ENCODE peak calls at places on chromosomes 13 and 19, in nine cellular contexts. One of them, this sample, is unnamed.
A peak's percentile ranks its signal among the peaks of the same experiment; 100 is the strongest.

GRCh38 chr19:33207903-33208302 is 13.8 kb downstream of the LRP3 start:
- DNase-seq in H4: no peak
- DNase-seq in ELR: no peak
- DNase-seq in stimulated activated CD8-positive, alpha-beta memory T cell treated with anti-CD3 and anti-CD28 coated beads, Interleukin-15, amount 100 ng/mL, for 4 hours: no peak
- DNase-seq in activated CD4-positive, alpha-beta T cell treated with anti-CD3 and anti-CD28 coated beads, Interleukin-2, amount 50 U/mL, for 24 hours: no peak
- DNase-seq in EH: no peak
- DNase-seq in NCI-H1417 treated with DMSO at 0.1 percent for 48 hours: no peak
- DNase-seq in A549: no peak
- DNase-seq in fibroblast of lung: no peak
- DNase-seq in this sample: no peak

GRCh38 chr13:45575830-45576180 is 39.7 kb downstream of the ERICH6B start:
- DNase-seq in H4: no peak
- DNase-seq in ELR: no peak
- DNase-seq in stimulated activated CD8-positive, alpha-beta memory T cell treated with anti-CD3 and anti-CD28 coated beads, Interleukin-15, amount 100 ng/mL, for 4 hours: no peak
- DNase-seq in activated CD4-positive, alpha-beta T cell treated with anti-CD3 and anti-CD28 coated beads, Interleukin-2, amount 50 U/mL, for 24 hours: no peak
- DNase-seq in EH: no peak
- DNase-seq in NCI-H1417 treated with DMSO at 0.1 percent for 48 hours: no peak
- DNase-seq in A549: no peak
- DNase-seq in fibroblast of lung: no peak
- DNase-seq in this sample: no peak

GRCh38 chr19:17248011-17248776 is 2.5 kb upstream of the NR2F6 start:
- DNase-seq in H4: no peak
- DNase-seq in ELR: no peak
- DNase-seq in stimulated activated CD8-positive, alpha-beta memory T cell treated with anti-CD3 and anti-CD28 coated beads, Interleukin-15, amount 100 ng/mL, for 4 hours: no peak
- DNase-seq in activated CD4-positive, alpha-beta T cell treated with anti-CD3 and anti-CD28 coated beads, Interleukin-2, amount 50 U/mL, for 24 hours: no peak
- DNase-seq in EH: no peak
- DNase-seq in NCI-H1417 treated with DMSO at 0.1 percent for 48 hours: no peak
- DNase-seq in A549: no peak
- DNase-seq in fibroblast of lung: no peak
- DNase-seq in this sample: no peak

GRCh38 chr19:35710784-35711723 is 6.7 kb downstream of the ZBTB32 start:
- DNase-seq in H4: no peak
- DNase-seq in ELR: peak; percentile 46
- DNase-seq in stimulated activated CD8-positive, alpha-beta memory T cell treated with anti-CD3 and anti-CD28 coated beads, Interleukin-15, amount 100 ng/mL, for 4 hours: no peak
- DNase-seq in activated CD4-positive, alpha-beta T cell treated with anti-CD3 and anti-CD28 coated beads, Interleukin-2, amount 50 U/mL, for 24 hours: peak; percentile 40
- DNase-seq in EH: no peak
- DNase-seq in NCI-H1417 treated with DMSO at 0.1 percent for 48 hours: no peak
- DNase-seq in A549: no peak
- DNase-seq in fibroblast of lung: no peak
- DNase-seq in this sample: no peak

GRCh38 chr19:31502536-31503170 is 153.4 kb upstream of the TSHZ3 start:
- DNase-seq in H4: no peak
- DNase-seq in ELR: no peak
- DNase-seq in stimulated activated CD8-positive, alpha-beta memory T cell treated with anti-CD3 and anti-CD28 coated beads, Interleukin-15, amount 100 ng/mL, for 4 hours: no peak
- DNase-seq in activated CD4-positive, alpha-beta T cell treated with anti-CD3 and anti-CD28 coated beads, Interleukin-2, amount 50 U/mL, for 24 hours: no peak
- DNase-seq in EH: no peak
- DNase-seq in NCI-H1417 treated with DMSO at 0.1 percent for 48 hours: no peak
- DNase-seq in A549: no peak
- DNase-seq in fibroblast of lung: no peak
- DNase-seq in this sample: no peak

GRCh38 chr19:14511245-14511625 is 7.0 kb downstream of the DNAJB1 start:
- DNase-seq in H4: no peak
- DNase-seq in ELR: no peak
- DNase-seq in stimulated activated CD8-positive, alpha-beta memory T cell treated with anti-CD3 and anti-CD28 coated beads, Interleukin-15, amount 100 ng/mL, for 4 hours: no peak
- DNase-seq in activated CD4-positive, alpha-beta T cell treated with anti-CD3 and anti-CD28 coated beads, Interleukin-2, amount 50 U/mL, for 24 hours: no peak
- DNase-seq in EH: no peak
- DNase-seq in NCI-H1417 treated with DMSO at 0.1 percent for 48 hours: no peak
- DNase-seq in A549: no peak
- DNase-seq in fibroblast of lung: no peak
- DNase-seq in this sample: no peak

GRCh38 chr19:30799854-30800755 is 427.9 kb downstream of the ZNF536 start:
- DNase-seq in H4: no peak
- DNase-seq in ELR: no peak
- DNase-seq in stimulated activated CD8-positive, alpha-beta memory T cell treated with anti-CD3 and anti-CD28 coated beads, Interleukin-15, amount 100 ng/mL, for 4 hours: no peak
- DNase-seq in activated CD4-positive, alpha-beta T cell treated with anti-CD3 and anti-CD28 coated beads, Interleukin-2, amount 50 U/mL, for 24 hours: no peak
- DNase-seq in EH: no peak
- DNase-seq in NCI-H1417 treated with DMSO at 0.1 percent for 48 hours: no peak
- DNase-seq in A549: peak; percentile 83
- DNase-seq in fibroblast of lung: no peak
- DNase-seq in this sample: peak; percentile 6

GRCh38 chr19:28292822-28293500 is 920.0 kb downstream of the UQCRFS1 start:
- DNase-seq in H4: no peak
- DNase-seq in ELR: no peak
- DNase-seq in stimulated activated CD8-positive, alpha-beta memory T cell treated with anti-CD3 and anti-CD28 coated beads, Interleukin-15, amount 100 ng/mL, for 4 hours: no peak
- DNase-seq in activated CD4-positive, alpha-beta T cell treated with anti-CD3 and anti-CD28 coated beads, Interleukin-2, amount 50 U/mL, for 24 hours: no peak
- DNase-seq in EH: no peak
- DNase-seq in NCI-H1417 treated with DMSO at 0.1 percent for 48 hours: no peak
- DNase-seq in A549: no peak
- DNase-seq in fibroblast of lung: no peak
- DNase-seq in this sample: no peak

GRCh38 chr19:55390461-55390880 is 4.7 kb downstream of the RPL28 start:
- DNase-seq in H4: no peak
- DNase-seq in ELR: peak; percentile 53
- DNase-seq in stimulated activated CD8-positive, alpha-beta memory T cell treated with anti-CD3 and anti-CD28 coated beads, Interleukin-15, amount 100 ng/mL, for 4 hours: no peak
- DNase-seq in activated CD4-positive, alpha-beta T cell treated with anti-CD3 and anti-CD28 coated beads, Interleukin-2, amount 50 U/mL, for 24 hours: no peak
- DNase-seq in EH: peak; percentile 39
- DNase-seq in NCI-H1417 treated with DMSO at 0.1 percent for 48 hours: no peak
- DNase-seq in A549: no peak
- DNase-seq in fibroblast of lung: no peak
- DNase-seq in this sample: no peak

GRCh38 chr13:90696656-90697055 is 650.8 kb upstream of the MIR17HG start:
- DNase-seq in H4: peak; percentile 8
- DNase-seq in ELR: peak; percentile 44
- DNase-seq in stimulated activated CD8-positive, alpha-beta memory T cell treated with anti-CD3 and anti-CD28 coated beads, Interleukin-15, amount 100 ng/mL, for 4 hours: no peak
- DNase-seq in activated CD4-positive, alpha-beta T cell treated with anti-CD3 and anti-CD28 coated beads, Interleukin-2, amount 50 U/mL, for 24 hours: no peak
- DNase-seq in EH: no peak
- DNase-seq in NCI-H1417 treated with DMSO at 0.1 percent for 48 hours: no peak
- DNase-seq in A549: no peak
- DNase-seq in fibroblast of lung: peak; percentile 65
- DNase-seq in this sample: no peak

GRCh38 chr19:38079926-38080380 is 144.1 kb downstream of the DPF1 start:
- DNase-seq in H4: peak; percentile 52
- DNase-seq in ELR: peak; percentile 91
- DNase-seq in stimulated activated CD8-positive, alpha-beta memory T cell treated with anti-CD3 and anti-CD28 coated beads, Interleukin-15, amount 100 ng/mL, for 4 hours: no peak
- DNase-seq in activated CD4-positive, alpha-beta T cell treated with anti-CD3 and anti-CD28 coated beads, Interleukin-2, amount 50 U/mL, for 24 hours: no peak
- DNase-seq in EH: peak; percentile 93
- DNase-seq in NCI-H1417 treated with DMSO at 0.1 percent for 48 hours: peak; percentile 47
- DNase-seq in A549: peak; percentile 92
- DNase-seq in fibroblast of lung: peak; percentile 96
- DNase-seq in this sample: peak; percentile 54

GRCh38 chr13:111031531-111031961 is 83.6 kb upstream of the ARHGEF7 start:
- DNase-seq in H4: peak; percentile 66
- DNase-seq in ELR: peak; percentile 85
- DNase-seq in stimulated activated CD8-positive, alpha-beta memory T cell treated with anti-CD3 and anti-CD28 coated beads, Interleukin-15, amount 100 ng/mL, for 4 hours: no peak
- DNase-seq in activated CD4-positive, alpha-beta T cell treated with anti-CD3 and anti-CD28 coated beads, Interleukin-2, amount 50 U/mL, for 24 hours: no peak
- DNase-seq in EH: peak; percentile 91
- DNase-seq in NCI-H1417 treated with DMSO at 0.1 percent for 48 hours: no peak
- DNase-seq in A549: no peak
- DNase-seq in fibroblast of lung: peak; percentile 70
- DNase-seq in this sample: no peak

GRCh38 chr19:41844601-41845000 is at the start of gene LYPD4:
- DNase-seq in H4: no peak
- DNase-seq in ELR: no peak
- DNase-seq in stimulated activated CD8-positive, alpha-beta memory T cell treated with anti-CD3 and anti-CD28 coated beads, Interleukin-15, amount 100 ng/mL, for 4 hours: no peak
- DNase-seq in activated CD4-positive, alpha-beta T cell treated with anti-CD3 and anti-CD28 coated beads, Interleukin-2, amount 50 U/mL, for 24 hours: no peak
- DNase-seq in EH: no peak
- DNase-seq in NCI-H1417 treated with DMSO at 0.1 percent for 48 hours: no peak
- DNase-seq in A549: no peak
- DNase-seq in fibroblast of lung: no peak
- DNase-seq in this sample: no peak

GRCh38 chr13:24680258-24680920 is at the start of gene ATP12A:
- DNase-seq in H4: no peak
- DNase-seq in ELR: no peak
- DNase-seq in stimulated activated CD8-positive, alpha-beta memory T cell treated with anti-CD3 and anti-CD28 coated beads, Interleukin-15, amount 100 ng/mL, for 4 hours: peak; percentile 12
- DNase-seq in activated CD4-positive, alpha-beta T cell treated with anti-CD3 and anti-CD28 coated beads, Interleukin-2, amount 50 U/mL, for 24 hours: no peak
- DNase-seq in EH: no peak
- DNase-seq in NCI-H1417 treated with DMSO at 0.1 percent for 48 hours: no peak
- DNase-seq in A549: no peak
- DNase-seq in fibroblast of lung: no peak
- DNase-seq in this sample: no peak

GRCh38 chr13:96248103-96248502 is 158.2 kb downstream of the HS6ST3 start:
- DNase-seq in H4: no peak
- DNase-seq in ELR: no peak
- DNase-seq in stimulated activated CD8-positive, alpha-beta memory T cell treated with anti-CD3 and anti-CD28 coated beads, Interleukin-15, amount 100 ng/mL, for 4 hours: no peak
- DNase-seq in activated CD4-positive, alpha-beta T cell treated with anti-CD3 and anti-CD28 coated beads, Interleukin-2, amount 50 U/mL, for 24 hours: no peak
- DNase-seq in EH: no peak
- DNase-seq in NCI-H1417 treated with DMSO at 0.1 percent for 48 hours: no peak
- DNase-seq in A549: no peak
- DNase-seq in fibroblast of lung: no peak
- DNase-seq in this sample: no peak

GRCh38 chr13:76852991-76853390 is 33.2 kb downstream of the KCTD12 start:
- DNase-seq in H4: no peak
- DNase-seq in ELR: peak; percentile 73
- DNase-seq in stimulated activated CD8-positive, alpha-beta memory T cell treated with anti-CD3 and anti-CD28 coated beads, Interleukin-15, amount 100 ng/mL, for 4 hours: no peak
- DNase-seq in activated CD4-positive, alpha-beta T cell treated with anti-CD3 and anti-CD28 coated beads, Interleukin-2, amount 50 U/mL, for 24 hours: no peak
- DNase-seq in EH: peak; percentile 52
- DNase-seq in NCI-H1417 treated with DMSO at 0.1 percent for 48 hours: no peak
- DNase-seq in A549: no peak
- DNase-seq in fibroblast of lung: peak; percentile 89
- DNase-seq in this sample: peak; percentile 71

GRCh38 chr19:54017266-54017665 is 25.8 kb downstream of the CACNG6 start:
- DNase-seq in H4: peak; percentile 45
- DNase-seq in ELR: peak; percentile 59
- DNase-seq in stimulated activated CD8-positive, alpha-beta memory T cell treated with anti-CD3 and anti-CD28 coated beads, Interleukin-15, amount 100 ng/mL, for 4 hours: no peak
- DNase-seq in activated CD4-positive, alpha-beta T cell treated with anti-CD3 and anti-CD28 coated beads, Interleukin-2, amount 50 U/mL, for 24 hours: no peak
- DNase-seq in EH: peak; percentile 59
- DNase-seq in NCI-H1417 treated with DMSO at 0.1 percent for 48 hours: no peak
- DNase-seq in A549: peak; percentile 50
- DNase-seq in fibroblast of lung: peak; percentile 65
- DNase-seq in this sample: peak; percentile 29

GRCh38 chr19:8738377-8738776 is 16.9 kb downstream of the OR2Z1 start:
- DNase-seq in H4: no peak
- DNase-seq in ELR: no peak
- DNase-seq in stimulated activated CD8-positive, alpha-beta memory T cell treated with anti-CD3 and anti-CD28 coated beads, Interleukin-15, amount 100 ng/mL, for 4 hours: no peak
- DNase-seq in activated CD4-positive, alpha-beta T cell treated with anti-CD3 and anti-CD28 coated beads, Interleukin-2, amount 50 U/mL, for 24 hours: no peak
- DNase-seq in EH: no peak
- DNase-seq in NCI-H1417 treated with DMSO at 0.1 percent for 48 hours: no peak
- DNase-seq in A549: no peak
- DNase-seq in fibroblast of lung: no peak
- DNase-seq in this sample: no peak

GRCh38 chr13:69524459-69525155 is 583.0 kb upstream of the ATXN8OS start:
- DNase-seq in H4: no peak
- DNase-seq in ELR: peak; percentile 19
- DNase-seq in stimulated activated CD8-positive, alpha-beta memory T cell treated with anti-CD3 and anti-CD28 coated beads, Interleukin-15, amount 100 ng/mL, for 4 hours: no peak
- DNase-seq in activated CD4-positive, alpha-beta T cell treated with anti-CD3 and anti-CD28 coated beads, Interleukin-2, amount 50 U/mL, for 24 hours: no peak
- DNase-seq in EH: no peak
- DNase-seq in NCI-H1417 treated with DMSO at 0.1 percent for 48 hours: no peak
- DNase-seq in A549: no peak
- DNase-seq in fibroblast of lung: no peak
- DNase-seq in this sample: no peak

GRCh38 chr19:1266818-1267440 is 2.2 kb upstream of the CIRBP start:
- DNase-seq in H4: no peak
- DNase-seq in ELR: peak; percentile 60
- DNase-seq in stimulated activated CD8-positive, alpha-beta memory T cell treated with anti-CD3 and anti-CD28 coated beads, Interleukin-15, amount 100 ng/mL, for 4 hours: no peak
- DNase-seq in activated CD4-positive, alpha-beta T cell treated with anti-CD3 and anti-CD28 coated beads, Interleukin-2, amount 50 U/mL, for 24 hours: no peak
- DNase-seq in EH: no peak
- DNase-seq in NCI-H1417 treated with DMSO at 0.1 percent for 48 hours: no peak
- DNase-seq in A549: peak; percentile 36
- DNase-seq in fibroblast of lung: no peak
- DNase-seq in this sample: peak; percentile 78

GRCh38 chr13:28470286-28470685 is 24.6 kb downstream of the FLT1 start:
- DNase-seq in H4: no peak
- DNase-seq in ELR: no peak
- DNase-seq in stimulated activated CD8-positive, alpha-beta memory T cell treated with anti-CD3 and anti-CD28 coated beads, Interleukin-15, amount 100 ng/mL, for 4 hours: no peak
- DNase-seq in activated CD4-positive, alpha-beta T cell treated with anti-CD3 and anti-CD28 coated beads, Interleukin-2, amount 50 U/mL, for 24 hours: no peak
- DNase-seq in EH: peak; percentile 35
- DNase-seq in NCI-H1417 treated with DMSO at 0.1 percent for 48 hours: no peak
- DNase-seq in A549: no peak
- DNase-seq in fibroblast of lung: peak; percentile 34
- DNase-seq in this sample: no peak

GRCh38 chr13:23292596-23292995 is 111.8 kb downstream of the SGCG start:
- DNase-seq in H4: no peak
- DNase-seq in ELR: no peak
- DNase-seq in stimulated activated CD8-positive, alpha-beta memory T cell treated with anti-CD3 and anti-CD28 coated beads, Interleukin-15, amount 100 ng/mL, for 4 hours: no peak
- DNase-seq in activated CD4-positive, alpha-beta T cell treated with anti-CD3 and anti-CD28 coated beads, Interleukin-2, amount 50 U/mL, for 24 hours: no peak
- DNase-seq in EH: no peak
- DNase-seq in NCI-H1417 treated with DMSO at 0.1 percent for 48 hours: no peak
- DNase-seq in A549: no peak
- DNase-seq in fibroblast of lung: peak; percentile 12
- DNase-seq in this sample: no peak

GRCh38 chr19:28615546-28615916 is 597.4 kb downstream of the UQCRFS1 start:
- DNase-seq in H4: no peak
- DNase-seq in ELR: no peak
- DNase-seq in stimulated activated CD8-positive, alpha-beta memory T cell treated with anti-CD3 and anti-CD28 coated beads, Interleukin-15, amount 100 ng/mL, for 4 hours: no peak
- DNase-seq in activated CD4-positive, alpha-beta T cell treated with anti-CD3 and anti-CD28 coated beads, Interleukin-2, amount 50 U/mL, for 24 hours: no peak
- DNase-seq in EH: no peak
- DNase-seq in NCI-H1417 treated with DMSO at 0.1 percent for 48 hours: no peak
- DNase-seq in A549: no peak
- DNase-seq in fibroblast of lung: no peak
- DNase-seq in this sample: no peak

GRCh38 chr19:14516048-14516534 is 2.1 kb downstream of the DNAJB1 start:
- DNase-seq in H4: no peak
- DNase-seq in ELR: no peak
- DNase-seq in stimulated activated CD8-positive, alpha-beta memory T cell treated with anti-CD3 and anti-CD28 coated beads, Interleukin-15, amount 100 ng/mL, for 4 hours: no peak
- DNase-seq in activated CD4-positive, alpha-beta T cell treated with anti-CD3 and anti-CD28 coated beads, Interleukin-2, amount 50 U/mL, for 24 hours: no peak
- DNase-seq in EH: no peak
- DNase-seq in NCI-H1417 treated with DMSO at 0.1 percent for 48 hours: no peak
- DNase-seq in A549: no peak
- DNase-seq in fibroblast of lung: no peak
- DNase-seq in this sample: no peak

GRCh38 chr19:10884273-10884672 is 12.9 kb downstream of the CARM1 start:
- DNase-seq in H4: no peak
- DNase-seq in ELR: peak; percentile 73
- DNase-seq in stimulated activated CD8-positive, alpha-beta memory T cell treated with anti-CD3 and anti-CD28 coated beads, Interleukin-15, amount 100 ng/mL, for 4 hours: no peak
- DNase-seq in activated CD4-positive, alpha-beta T cell treated with anti-CD3 and anti-CD28 coated beads, Interleukin-2, amount 50 U/mL, for 24 hours: no peak
- DNase-seq in EH: peak; percentile 80
- DNase-seq in NCI-H1417 treated with DMSO at 0.1 percent for 48 hours: no peak
- DNase-seq in A549: no peak
- DNase-seq in fibroblast of lung: peak; percentile 58
- DNase-seq in this sample: no peak

GRCh38 chr19:42469311-42470239 is 26.8 kb upstream of the CXCL17 start:
- DNase-seq in H4: no peak
- DNase-seq in ELR: no peak
- DNase-seq in stimulated activated CD8-positive, alpha-beta memory T cell treated with anti-CD3 and anti-CD28 coated beads, Interleukin-15, amount 100 ng/mL, for 4 hours: no peak
- DNase-seq in activated CD4-positive, alpha-beta T cell treated with anti-CD3 and anti-CD28 coated beads, Interleukin-2, amount 50 U/mL, for 24 hours: no peak
- DNase-seq in EH: peak; percentile 64
- DNase-seq in NCI-H1417 treated with DMSO at 0.1 percent for 48 hours: no peak
- DNase-seq in A549: no peak
- DNase-seq in fibroblast of lung: peak; percentile 5
- DNase-seq in this sample: no peak

GRCh38 chr13:73090116-73090811 is 31.5 kb downstream of the KLF5 start:
- DNase-seq in H4: peak; percentile 86
- DNase-seq in ELR: peak; percentile 93
- DNase-seq in stimulated activated CD8-positive, alpha-beta memory T cell treated with anti-CD3 and anti-CD28 coated beads, Interleukin-15, amount 100 ng/mL, for 4 hours: no peak
- DNase-seq in activated CD4-positive, alpha-beta T cell treated with anti-CD3 and anti-CD28 coated beads, Interleukin-2, amount 50 U/mL, for 24 hours: no peak
- DNase-seq in EH: peak; percentile 81
- DNase-seq in NCI-H1417 treated with DMSO at 0.1 percent for 48 hours: no peak
- DNase-seq in A549: peak; percentile 79
- DNase-seq in fibroblast of lung: peak; percentile 95
- DNase-seq in this sample: peak; percentile 76

GRCh38 chr13:48896312-48896711 is 79.4 kb upstream of the FNDC3A start:
- DNase-seq in H4: peak; percentile 19
- DNase-seq in ELR: peak; percentile 77
- DNase-seq in stimulated activated CD8-positive, alpha-beta memory T cell treated with anti-CD3 and anti-CD28 coated beads, Interleukin-15, amount 100 ng/mL, for 4 hours: no peak
- DNase-seq in activated CD4-positive, alpha-beta T cell treated with anti-CD3 and anti-CD28 coated beads, Interleukin-2, amount 50 U/mL, for 24 hours: no peak
- DNase-seq in EH: peak; percentile 55
- DNase-seq in NCI-H1417 treated with DMSO at 0.1 percent for 48 hours: no peak
- DNase-seq in A549: no peak
- DNase-seq in fibroblast of lung: peak; percentile 68
- DNase-seq in this sample: no peak

GRCh38 chr19:17909017-17909732 is 23.6 kb upstream of the CCDC124 start:
- DNase-seq in H4: no peak
- DNase-seq in ELR: no peak
- DNase-seq in stimulated activated CD8-positive, alpha-beta memory T cell treated with anti-CD3 and anti-CD28 coated beads, Interleukin-15, amount 100 ng/mL, for 4 hours: no peak
- DNase-seq in activated CD4-positive, alpha-beta T cell treated with anti-CD3 and anti-CD28 coated beads, Interleukin-2, amount 50 U/mL, for 24 hours: no peak
- DNase-seq in EH: no peak
- DNase-seq in NCI-H1417 treated with DMSO at 0.1 percent for 48 hours: no peak
- DNase-seq in A549: no peak
- DNase-seq in fibroblast of lung: no peak
- DNase-seq in this sample: no peak

GRCh38 chr19:18439025-18439909 is 1.3 kb upstream of the ISYNA1 start:
- DNase-seq in H4: peak; percentile 54
- DNase-seq in ELR: peak; percentile 52
- DNase-seq in stimulated activated CD8-positive, alpha-beta memory T cell treated with anti-CD3 and anti-CD28 coated beads, Interleukin-15, amount 100 ng/mL, for 4 hours: no peak
- DNase-seq in activated CD4-positive, alpha-beta T cell treated with anti-CD3 and anti-CD28 coated beads, Interleukin-2, amount 50 U/mL, for 24 hours: no peak
- DNase-seq in EH: peak; percentile 68
- DNase-seq in NCI-H1417 treated with DMSO at 0.1 percent for 48 hours: no peak
- DNase-seq in A549: no peak
- DNase-seq in fibroblast of lung: peak; percentile 57
- DNase-seq in this sample: no peak

GRCh38 chr13:106874308-106874707 is 306.4 kb upstream of the ARGLU1 start:
- DNase-seq in H4: no peak
- DNase-seq in ELR: no peak
- DNase-seq in stimulated activated CD8-positive, alpha-beta memory T cell treated with anti-CD3 and anti-CD28 coated beads, Interleukin-15, amount 100 ng/mL, for 4 hours: no peak
- DNase-seq in activated CD4-positive, alpha-beta T cell treated with anti-CD3 and anti-CD28 coated beads, Interleukin-2, amount 50 U/mL, for 24 hours: no peak
- DNase-seq in EH: no peak
- DNase-seq in NCI-H1417 treated with DMSO at 0.1 percent for 48 hours: no peak
- DNase-seq in A549: no peak
- DNase-seq in fibroblast of lung: no peak
- DNase-seq in this sample: no peak